ENCODE peak calls at places on chromosomes 12 and 14, in five cellular contexts. D is HepG2, T is HCT116, A is SK-N-SH, F is GM12878. J is an unnamed sample.

GRCh38 chr12:77687346-77687745 is 143.3 kb upstream of the NAV3 start:
- DNase-seq in D (no peak), T (no peak), A (no peak), F (no peak), J (no peak)

GRCh38 chr14:73738518-73739173 is 24.5 kb upstream of the PNMA1 start:
- DNase-seq in D (no peak), T (no peak), A (no peak), F (no peak), J (no peak)

GRCh38 chr12:2011641-2012607 is 7.7 kb upstream of the DCP1B start:
- DNase-seq in D (peak; percentile 73), T (no peak), A (no peak), F (no peak), J (no peak)

GRCh38 chr12:114695305-114695592 is 11.3 kb upstream of the TBX3 start:
- DNase-seq in D (no peak), T (no peak), A (no peak), F (no peak), J (no peak)

GRCh38 chr14:72810201-72810600 is 83.7 kb downstream of the DPF3 start:
- DNase-seq in D (no peak), T (no peak), A (no peak), F (no peak), J (no peak)

GRCh38 chr14:31944256-31945073 is 132.6 kb upstream of the ARHGAP5 start:
- DNase-seq in D (peak; percentile 96), T (no peak), A (no peak), F (no peak), J (peak; percentile 15)

GRCh38 chr14:59377485-59377884 is 87.7 kb downstream of the GPR135 start:
- DNase-seq in D (no peak), T (no peak), A (no peak), F (no peak), J (no peak)

GRCh38 chr14:69483765-69484443 is 624 bp upstream of the PLEKHD1 start:
- DNase-seq in D (no peak), T (no peak), A (peak; percentile 82), F (no peak), J (no peak)

GRCh38 chr12:39616251-39616650 is 3.4 kb downstream of the ABCD2 start:
- DNase-seq in D (no peak), T (no peak), A (no peak), F (no peak), J (no peak)

GRCh38 chr12:15001733-15002471 is 29.1 kb downstream of the PDE6H start:
- DNase-seq in D (peak; percentile 6), T (no peak), A (no peak), F (no peak), J (no peak)

GRCh38 chr12:124967016-124967739 is 21.8 kb downstream of the DHX37 start:
- DNase-seq in D (no peak), T (no peak), A (no peak), F (no peak), J (no peak)

DNA sequence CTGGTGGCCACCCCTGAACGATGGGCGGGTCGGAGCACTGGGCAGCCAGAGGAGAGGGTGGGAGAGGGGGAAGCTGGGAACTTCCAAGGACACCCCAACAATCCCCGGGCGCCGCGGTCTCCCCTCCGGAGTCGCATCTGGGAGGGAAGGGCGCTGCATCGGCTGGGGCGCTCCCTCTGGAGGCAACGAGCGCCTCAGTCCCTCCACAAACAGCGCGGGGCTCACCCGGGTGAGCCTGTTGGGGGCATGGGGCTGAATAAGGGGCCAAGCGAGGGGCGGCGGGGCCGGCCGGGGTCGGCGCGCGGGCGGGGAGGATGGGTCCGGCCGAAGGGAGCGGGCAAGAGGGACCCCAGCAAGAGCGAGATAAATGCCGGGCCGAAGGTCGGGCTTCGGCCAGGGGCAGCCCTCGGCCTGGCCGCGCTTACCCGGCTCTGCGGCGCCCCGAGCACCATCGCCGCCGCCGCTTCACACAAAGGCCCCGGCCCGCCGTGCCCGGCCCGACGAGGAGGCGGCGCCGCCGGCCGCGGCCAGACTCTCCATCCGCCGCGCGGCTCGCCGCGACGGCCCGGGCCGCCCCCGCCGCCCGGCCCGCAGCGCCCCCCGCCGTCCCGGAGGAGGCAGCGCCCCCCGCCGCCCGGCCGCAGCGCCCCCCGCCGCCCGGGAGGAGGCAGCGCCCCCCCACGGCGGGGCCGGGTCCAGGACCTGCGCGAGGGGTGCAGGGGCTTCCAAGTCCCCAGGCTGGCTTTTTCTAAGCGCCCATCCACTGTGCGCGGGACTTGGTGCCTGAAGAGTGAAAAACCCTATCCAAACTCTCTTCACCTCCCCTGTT is at the start of gene ZBTB39:
- DNase-seq in D (peak; percentile 20), T (peak; percentile 16), A (peak; percentile 99), F (no peak), J (peak; percentile 95)
- TF ChIP-seq ZBTB33 in D (no peak), T (no peak), A (no peak), F (no peak), J (no peak)

DNA sequence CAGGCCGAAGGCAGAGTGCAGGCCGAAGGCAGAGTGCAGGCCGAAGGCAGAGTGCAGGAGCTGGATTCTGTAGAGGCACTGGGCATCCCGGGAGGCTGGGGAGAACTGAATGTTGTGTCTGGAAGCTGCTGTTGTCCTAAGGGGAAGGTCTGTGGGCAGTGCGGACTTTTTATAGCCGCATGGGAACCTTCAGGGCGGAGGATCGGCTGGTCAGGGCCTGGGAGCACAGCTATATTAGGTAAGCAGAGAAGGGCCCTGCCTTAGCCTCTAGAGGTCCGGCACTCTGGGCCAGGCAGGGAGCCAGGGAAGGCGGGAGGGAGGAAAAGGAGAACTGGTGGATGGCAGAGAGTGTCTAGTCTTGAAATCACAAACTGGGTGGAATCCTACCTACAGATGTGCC is 14.2 kb downstream of the CABP1 start:
- DNase-seq in D (no peak), T (no peak), A (no peak), F (no peak), J (no peak)
- TF ChIP-seq ZBTB33 in D (no peak), T (no peak), A (no peak), F (no peak), J (no peak)

GRCh38 chr12:127515941-127516340 is 751.0 kb upstream of the TMEM132C start:
- DNase-seq in D (no peak), T (no peak), A (no peak), F (no peak), J (no peak)
- TF ChIP-seq ZBTB33 in D (no peak), T (no peak), A (no peak), F (no peak), J (no peak)

GRCh38 chr14:87067061-87067460 is 925.9 kb downstream of the GALC start:
- DNase-seq in D (no peak), T (no peak), A (no peak), F (no peak), J (no peak)

GRCh38 chr14:87067597-87067996 is 925.4 kb downstream of the GALC start:
- DNase-seq in D (no peak), T (no peak), A (no peak), F (no peak), J (no peak)

GRCh38 chr14:87065366-87065765 is 927.6 kb downstream of the GALC start:
- DNase-seq in D (no peak), T (no peak), A (no peak), F (no peak), J (no peak)

GRCh38 chr14:87063181-87063580 is 929.8 kb downstream of the GALC start:
- DNase-seq in D (no peak), T (no peak), A (no peak), F (no peak), J (no peak)

GRCh38 chr14:87066221-87066817 is 926.7 kb downstream of the GALC start:
- DNase-seq in D (peak; percentile 3), T (no peak), A (no peak), F (no peak), J (no peak)
- TF ChIP-seq ZBTB33 in D (no peak), T (no peak), A (no peak), F (no peak), J (no peak)

J was measured in K562.